ENCODE peak calls at places on chromosome X, in four cellular contexts. J is cardiac muscle cell, N is hepatocyte, R is body of pancreas. F is an unnamed sample.

GRCh38 chrX:71945435-71945834 is 34.8 kb downstream of the NHSL2 start:
- DNase-seq in J (no peak), R (no peak), N (no peak), F (no peak)

GRCh38 chrX:57227691-57228090 is 58.8 kb upstream of the FAAH2 start:
- DNase-seq in J (no peak), N (peak; percentile 12), R (no peak), F (no peak)

GRCh38 chrX:120768254-120768653 is 107.4 kb downstream of the CT47B1 start:
- DNase-seq in R (no peak), N (no peak), J (no peak), F (no peak)

GRCh38 chrX:44967221-44967620 is 94.2 kb downstream of the KDM6A start:
- DNase-seq in J (no peak), N (no peak), R (no peak), F (no peak)

GRCh38 chrX:17285983-17286382 is 89.0 kb upstream of the NHS start:
- DNase-seq in N (no peak), R (no peak), J (no peak), F (no peak)

GRCh38 chrX:77422886-77423648 is 24.1 kb upstream of the FGF16 start:
- DNase-seq in R (no peak), J (no peak), N (no peak), F (no peak)

GRCh38 chrX:11138498-11139390 is 27.6 kb downstream of the HCCS start:
- DNase-seq in R (no peak), J (no peak), N (no peak), F (no peak)

GRCh38 chrX:3280706-3281105 is 65.7 kb downstream of the MXRA5 start:
- DNase-seq in J (no peak), R (no peak), N (no peak), F (no peak)

GRCh38 chrX:15694968-15695451 is 30.4 kb upstream of the CLTRN start:
- DNase-seq in R (peak; percentile 8), N (no peak), J (no peak), F (no peak)

GRCh38 chrX:129782015-129782495 is 2.3 kb downstream of the SASH3 start:
- DNase-seq in R (no peak), N (no peak), J (no peak), F (no peak)
- H3K4me1 ChIP-seq in R (no peaks in the 10 kb centered on the region), N (no peaks in the 10 kb centered on the region), J (no peaks in the 10 kb centered on the region), F (no peaks in the 10 kb centered on the region)

DNA sequence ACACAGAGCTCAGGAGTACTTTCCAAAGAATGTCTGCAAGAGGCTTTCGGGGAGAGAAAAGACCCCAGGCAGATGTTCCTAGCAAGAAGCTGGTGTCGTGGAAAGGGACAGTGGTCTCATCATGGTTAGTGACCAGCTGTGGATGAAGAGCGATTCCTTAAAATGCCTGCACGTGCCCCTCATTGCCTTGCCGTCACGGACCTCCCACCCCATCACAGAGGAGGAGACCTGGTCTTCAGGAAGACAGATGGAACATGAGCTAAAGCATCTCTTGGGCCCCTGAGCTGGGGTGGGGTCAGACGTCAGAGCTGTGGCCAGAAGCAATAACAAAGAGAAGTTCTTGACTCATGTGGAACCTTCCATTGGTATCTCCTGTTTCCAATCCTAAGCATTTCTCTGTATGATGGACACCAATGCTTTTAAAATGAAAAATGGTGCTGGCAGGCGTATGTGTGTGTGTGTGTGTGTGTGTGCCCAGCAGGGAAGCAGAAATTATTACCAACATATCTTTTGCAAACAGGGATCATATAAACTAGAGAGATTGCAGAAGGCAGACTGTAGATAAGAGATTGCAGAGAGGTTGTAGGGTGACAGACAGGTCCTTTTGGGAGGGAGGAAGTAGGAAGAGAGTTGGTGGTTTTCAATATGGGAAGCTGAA is 25.2 kb upstream of the ASMTL start:
- DNase-seq in N (no peak), R (no peak), J (no peak), F (no peak)
- H3K4me1 ChIP-seq in N (no peaks in the 10 kb centered on the region), R (no peaks in the 10 kb centered on the region), J (no peaks in the 10 kb centered on the region), F (peaks cover 12% of the 10 kb centered on the region)

GRCh38 chrX:107714196-107714811 is 61.3 kb downstream of the TSC22D3 start:
- DNase-seq in N (no peak), R (no peak), J (peak; percentile 58), F (no peak)
- H3K4me1 ChIP-seq in N (peaks cover 54% of the 10 kb centered on the region), R (peaks cover 68% of the 10 kb centered on the region), J (peaks cover 44% of the 10 kb centered on the region), F (peaks cover 26% of the 10 kb centered on the region)

GRCh38 chrX:40283981-40284380 is 186.2 kb upstream of the BCOR start:
- DNase-seq in N (no peak), R (no peak), J (no peak), F (no peak)
- H3K4me1 ChIP-seq in N (no peaks in the 10 kb centered on the region), R (no peaks in the 10 kb centered on the region), J (no peaks in the 10 kb centered on the region), F (no peaks in the 10 kb centered on the region)

GRCh38 chrX:46957299-46957698 is 45.1 kb downstream of the JADE3 start:
- DNase-seq in J (no peak), N (no peak), R (no peak), F (no peak)

GRCh38 chrX:46961574-46962279 is 49.5 kb downstream of the JADE3 start:
- DNase-seq in N (no peak), R (peak; percentile 10), J (no peak), F (no peak)

GRCh38 chrX:46959101-46959500 is 46.9 kb downstream of the JADE3 start:
- DNase-seq in R (no peak), N (no peak), J (peak; percentile 21), F (no peak)

GRCh38 chrX:46961097-46961496 is 48.9 kb downstream of the JADE3 start:
- DNase-seq in N (no peak), R (no peak), J (no peak), F (no peak)

DNA sequence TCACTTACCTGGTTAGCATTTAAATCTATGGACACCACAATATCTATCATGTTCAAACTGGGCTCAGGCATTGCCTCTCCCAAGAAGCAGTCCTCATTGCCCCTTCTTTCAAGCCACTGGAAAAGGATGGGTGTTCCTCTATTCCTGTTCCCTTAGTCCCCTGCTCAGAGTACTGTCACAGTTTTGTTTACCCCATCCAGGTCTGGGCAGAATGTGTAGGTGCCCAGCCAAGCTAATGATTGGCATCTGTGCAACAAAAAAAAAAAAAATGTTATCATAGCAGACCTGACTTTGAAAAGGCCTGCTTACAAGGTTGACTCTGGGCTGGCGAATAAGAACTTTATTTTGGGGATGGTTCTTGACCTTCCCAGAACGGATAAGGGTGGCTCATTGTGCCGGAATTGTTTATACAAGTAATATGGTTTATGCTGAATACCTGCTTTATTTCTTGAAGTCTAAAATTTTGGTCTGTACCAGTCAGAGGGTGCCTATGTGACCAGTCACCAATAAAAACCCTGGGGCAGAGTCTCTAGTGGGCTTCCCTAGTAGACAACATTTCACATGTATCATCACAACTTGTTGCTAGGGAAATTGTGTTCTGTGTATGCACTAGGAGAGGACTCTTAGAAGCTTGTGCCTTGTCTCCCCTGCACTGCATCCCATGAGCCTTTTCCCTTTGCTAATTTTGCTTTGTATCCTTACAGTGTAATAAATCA is 47.9 kb downstream of the JADE3 start:
- DNase-seq in N (no peak), R (no peak), J (no peak), F (no peak)
- H3K4me1 ChIP-seq in N (peaks cover 7% of the 10 kb centered on the region), R (peaks cover 35% of the 10 kb centered on the region), J (peaks cover 10% of the 10 kb centered on the region), F (no peaks in the 10 kb centered on the region)

GRCh38 chrX:49163555-49164419 is 1.2 kb downstream of the MAGIX start:
- DNase-seq in R (peak; percentile 91), J (peak; percentile 87), N (peak; percentile 89), F (no peak)

GRCh38 chrX:49167740-49168108 is 4.0 kb upstream of the PLP2 start:
- DNase-seq in R (no peak), J (no peak), N (no peak), F (no peak)

GRCh38 chrX:49165901-49166881 is 3.6 kb downstream of the MAGIX start:
- DNase-seq in N (peak; percentile 88), R (peak; percentile 83), J (peak; percentile 76), F (peak; percentile 37)

GRCh38 chrX:49164589-49165360 is 2.2 kb downstream of the MAGIX start:
- DNase-seq in R (no peak), N (no peak), J (no peak), F (no peak)

DNA sequence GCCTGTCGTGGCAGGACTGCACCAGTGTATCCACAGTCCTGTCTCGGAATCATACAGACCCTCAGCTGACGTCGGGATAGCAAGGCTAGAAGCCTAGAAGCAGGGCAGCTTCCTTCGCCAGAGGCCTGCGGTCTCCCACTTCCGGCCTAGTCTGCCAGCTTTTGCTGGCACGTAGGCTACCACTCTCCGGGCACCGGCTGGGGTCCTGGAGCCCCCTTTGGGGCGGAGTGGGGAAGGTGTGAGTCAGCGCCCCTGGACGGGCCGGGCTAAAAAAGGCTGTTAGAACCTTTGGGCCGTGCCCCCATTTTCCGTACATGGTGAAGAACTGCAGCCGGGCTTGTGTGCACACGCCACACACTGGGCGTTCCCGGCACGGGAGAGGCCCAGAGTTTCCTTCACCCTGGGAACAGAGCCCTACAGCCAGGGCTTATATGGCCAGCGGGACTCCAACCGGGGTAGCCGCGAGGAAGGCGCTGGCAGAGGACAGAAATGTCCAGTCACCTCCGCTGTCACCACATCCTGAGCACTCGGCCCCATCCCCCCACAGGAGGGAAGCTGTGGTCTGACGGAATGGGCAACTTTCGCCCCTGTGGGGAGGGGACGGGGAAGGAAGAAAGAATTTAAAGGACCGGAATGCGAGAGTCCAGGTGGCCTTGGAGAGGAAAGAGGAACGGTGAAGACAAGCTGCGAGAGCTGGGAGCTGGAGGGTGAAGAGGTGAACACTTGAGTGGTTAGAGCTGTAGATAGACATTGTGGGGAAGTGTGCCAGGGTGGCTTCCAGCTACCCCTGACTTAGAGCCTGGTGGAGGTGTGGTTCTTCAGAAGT is 4.6 kb downstream of the MAGIX start:
- DNase-seq in J (peak; percentile 87), R (peak; percentile 57), N (peak; percentile 56), F (no peak)
- H3K4me1 ChIP-seq in J (peaks cover 11% of the 10 kb centered on the region), R (peaks cover 12% of the 10 kb centered on the region), N (peaks cover 10% of the 10 kb centered on the region), F (no peaks in the 10 kb centered on the region)

DNA sequence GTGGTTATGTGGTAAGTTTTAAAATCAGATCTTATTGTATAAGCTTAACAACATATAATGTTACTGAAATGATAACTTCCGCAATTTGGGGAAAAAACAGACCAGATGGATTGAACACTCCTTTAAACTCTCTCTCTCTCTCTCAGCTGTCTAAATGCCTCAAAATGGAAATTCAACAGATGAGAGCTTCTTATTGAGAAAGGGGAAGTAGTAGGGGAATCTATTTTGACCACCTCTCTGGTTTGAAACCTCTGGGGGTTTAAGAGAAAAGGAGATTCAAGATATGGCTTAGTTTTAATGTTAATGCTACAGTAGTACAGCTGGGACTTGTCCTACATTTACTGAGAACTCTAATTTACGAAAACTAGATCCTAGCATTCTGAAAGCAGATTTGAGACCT is 40.3 kb downstream of the DMD start:
- DNase-seq in J (no peak), N (no peak), R (no peak), F (no peak)
- H3K4me1 ChIP-seq in J (peaks cover 5% of the 10 kb centered on the region), N (no peaks in the 10 kb centered on the region), R (no peaks in the 10 kb centered on the region), F (no peaks in the 10 kb centered on the region)

DNA sequence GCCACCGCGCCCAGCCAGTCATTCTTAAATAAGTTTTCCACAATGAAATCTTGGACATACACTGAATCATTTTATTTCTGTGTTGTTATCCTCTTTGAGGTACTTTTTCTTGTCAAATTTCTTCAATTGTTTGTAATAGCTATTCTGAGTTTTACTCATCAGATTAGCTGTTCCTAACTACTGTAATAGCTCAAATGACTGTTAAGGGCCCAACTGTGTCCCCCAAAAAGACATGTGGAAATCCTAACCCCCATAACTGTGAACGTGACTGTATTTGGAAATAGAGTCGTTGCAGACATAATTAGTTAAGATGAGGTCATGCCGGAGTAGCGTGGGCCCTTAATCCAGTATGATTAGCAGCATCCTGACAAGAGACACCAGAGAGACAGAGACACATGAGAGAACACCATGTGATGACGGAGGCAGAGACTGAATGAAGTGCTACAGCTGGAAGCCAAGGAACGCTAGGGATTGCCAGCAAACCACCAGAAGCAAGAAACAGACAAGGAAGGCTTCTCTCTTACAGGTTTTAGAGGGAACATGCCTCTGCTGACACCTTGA is 22.9 kb downstream of the ACOT9 start:
- DNase-seq in J (no peak), N (no peak), R (no peak), F (no peak)
- H3K4me1 ChIP-seq in J (peaks cover 3% of the 10 kb centered on the region), N (no peaks in the 10 kb centered on the region), R (no peaks in the 10 kb centered on the region), F (no peaks in the 10 kb centered on the region)

F was measured in esophagus squamous epithelium.